ENCODE peak calls at places on chromosomes 4 and X, in ten cellular contexts. One of them, this sample, is unnamed.

GRCh38 chrX:17917945-17918577 is 57.0 kb upstream of the RAI2 start:
- DNase-seq in CD4-positive, alpha-beta T cell: no peak
- DNase-seq in EL: no peak
- DNase-seq in mesothelial cell of epicardium: no peak
- DNase-seq in left cardiac atrium: no peak
- DNase-seq in fibroblast of lung: no peak
- DNase-seq in ACHN: no peak
- DNase-seq in LoVo: no peak
- DNase-seq in epithelial cell of proximal tubule: no peak
- DNase-seq in NCI-H1694 treated with DMSO at 0.1 percent for 48 hours: no peak
- DNase-seq in this sample: no peak

GRCh38 chr4:173211838-173212237 is 43.2 kb downstream of the GALNT7 start:
- DNase-seq in LoVo: peak
- DNase-seq in mesothelial cell of epicardium: no peak
- DNase-seq in epithelial cell of proximal tubule: no peak
- DNase-seq in CD4-positive, alpha-beta T cell: no peak
- DNase-seq in fibroblast of lung: peak
- DNase-seq in EL: peak
- DNase-seq in NCI-H1694 treated with DMSO at 0.1 percent for 48 hours: no peak
- DNase-seq in left cardiac atrium: no peak
- DNase-seq in ACHN: peak
- DNase-seq in this sample: no peak

GRCh38 chr4:89681219-89681618 is 155.7 kb downstream of the SNCA start:
- DNase-seq in LoVo: peak
- DNase-seq in NCI-H1694 treated with DMSO at 0.1 percent for 48 hours: no peak
- DNase-seq in mesothelial cell of epicardium: no peak
- DNase-seq in CD4-positive, alpha-beta T cell: no peak
- DNase-seq in epithelial cell of proximal tubule: no peak
- DNase-seq in EL: no peak
- DNase-seq in ACHN: no peak
- DNase-seq in left cardiac atrium: no peak
- DNase-seq in fibroblast of lung: no peak
- DNase-seq in this sample: no peak

GRCh38 chr4:602559-602942 is 22.8 kb upstream of the PDE6B start:
- DNase-seq in NCI-H1694 treated with DMSO at 0.1 percent for 48 hours: peak
- DNase-seq in mesothelial cell of epicardium: no peak
- DNase-seq in left cardiac atrium: no peak
- DNase-seq in EL: peak
- DNase-seq in LoVo: peak
- DNase-seq in CD4-positive, alpha-beta T cell: peak
- DNase-seq in ACHN: peak
- DNase-seq in epithelial cell of proximal tubule: no peak
- DNase-seq in fibroblast of lung: no peak
- DNase-seq in this sample: no peak

GRCh38 chrX:103405009-103405333 is 28.6 kb downstream of the BEX3 start:
- DNase-seq in mesothelial cell of epicardium: no peak
- DNase-seq in LoVo: no peak
- DNase-seq in epithelial cell of proximal tubule: no peak
- DNase-seq in fibroblast of lung: no peak
- DNase-seq in EL: no peak
- DNase-seq in NCI-H1694 treated with DMSO at 0.1 percent for 48 hours: no peak
- DNase-seq in ACHN: no peak
- DNase-seq in left cardiac atrium: no peak
- DNase-seq in CD4-positive, alpha-beta T cell: no peak
- DNase-seq in this sample: no peak

GRCh38 chr4:110033994-110034393 is 121.3 kb downstream of the EGF start:
- DNase-seq in LoVo: no peak
- DNase-seq in mesothelial cell of epicardium: no peak
- DNase-seq in epithelial cell of proximal tubule: no peak
- DNase-seq in EL: no peak
- DNase-seq in CD4-positive, alpha-beta T cell: no peak
- DNase-seq in fibroblast of lung: no peak
- DNase-seq in ACHN: no peak
- DNase-seq in NCI-H1694 treated with DMSO at 0.1 percent for 48 hours: no peak
- DNase-seq in left cardiac atrium: no peak
- DNase-seq in this sample: no peak

GRCh38 chr4:128737098-128737513 is 72.4 kb upstream of the JADE1 start:
- DNase-seq in ACHN: no peak
- DNase-seq in LoVo: no peak
- DNase-seq in epithelial cell of proximal tubule: no peak
- DNase-seq in left cardiac atrium: no peak
- DNase-seq in EL: no peak
- DNase-seq in NCI-H1694 treated with DMSO at 0.1 percent for 48 hours: no peak
- DNase-seq in mesothelial cell of epicardium: no peak
- DNase-seq in CD4-positive, alpha-beta T cell: no peak
- DNase-seq in fibroblast of lung: no peak
- DNase-seq in this sample: no peak

GRCh38 chr4:175947117-175947722 is 118.4 kb upstream of the WDR17 start:
- DNase-seq in epithelial cell of proximal tubule: no peak
- DNase-seq in fibroblast of lung: peak
- DNase-seq in EL: peak
- DNase-seq in LoVo: peak
- DNase-seq in ACHN: peak
- DNase-seq in mesothelial cell of epicardium: no peak
- DNase-seq in left cardiac atrium: no peak
- DNase-seq in CD4-positive, alpha-beta T cell: no peak
- DNase-seq in NCI-H1694 treated with DMSO at 0.1 percent for 48 hours: peak
- DNase-seq in this sample: no peak

GRCh38 chr4:173591760-173592159 is 61.7 kb upstream of the HAND2 start:
- DNase-seq in epithelial cell of proximal tubule: no peak
- DNase-seq in fibroblast of lung: no peak
- DNase-seq in left cardiac atrium: no peak
- DNase-seq in LoVo: no peak
- DNase-seq in mesothelial cell of epicardium: no peak
- DNase-seq in ACHN: no peak
- DNase-seq in NCI-H1694 treated with DMSO at 0.1 percent for 48 hours: no peak
- DNase-seq in EL: no peak
- DNase-seq in CD4-positive, alpha-beta T cell: no peak
- DNase-seq in this sample: no peak

GRCh38 chr4:38109896-38110295 is 149.7 kb downstream of the PTTG2 start:
- DNase-seq in mesothelial cell of epicardium: no peak
- DNase-seq in EL: no peak
- DNase-seq in fibroblast of lung: no peak
- DNase-seq in NCI-H1694 treated with DMSO at 0.1 percent for 48 hours: no peak
- DNase-seq in ACHN: no peak
- DNase-seq in CD4-positive, alpha-beta T cell: no peak
- DNase-seq in left cardiac atrium: no peak
- DNase-seq in LoVo: no peak
- DNase-seq in epithelial cell of proximal tubule: no peak
- DNase-seq in this sample: no peak

GRCh38 chrX:140346711-140347110 is 158.2 kb downstream of the SOX3 start:
- DNase-seq in EL: peak
- DNase-seq in epithelial cell of proximal tubule: peak
- DNase-seq in CD4-positive, alpha-beta T cell: no peak
- DNase-seq in LoVo: no peak
- DNase-seq in ACHN: no peak
- DNase-seq in left cardiac atrium: no peak
- DNase-seq in mesothelial cell of epicardium: no peak
- DNase-seq in NCI-H1694 treated with DMSO at 0.1 percent for 48 hours: no peak
- DNase-seq in fibroblast of lung: peak
- DNase-seq in this sample: no peak

GRCh38 chr4:6549890-6550620 is 24.9 kb upstream of the MAN2B2 start:
- DNase-seq in CD4-positive, alpha-beta T cell: no peak
- DNase-seq in NCI-H1694 treated with DMSO at 0.1 percent for 48 hours: no peak
- DNase-seq in mesothelial cell of epicardium: no peak
- DNase-seq in ACHN: no peak
- DNase-seq in EL: no peak
- DNase-seq in fibroblast of lung: no peak
- DNase-seq in LoVo: no peak
- DNase-seq in epithelial cell of proximal tubule: no peak
- DNase-seq in left cardiac atrium: peak
- DNase-seq in this sample: no peak

GRCh38 chrX:16429391-16429790 is 220.6 kb upstream of the S100G start:
- DNase-seq in ACHN: no peak
- DNase-seq in CD4-positive, alpha-beta T cell: no peak
- DNase-seq in EL: no peak
- DNase-seq in fibroblast of lung: no peak
- DNase-seq in NCI-H1694 treated with DMSO at 0.1 percent for 48 hours: no peak
- DNase-seq in LoVo: no peak
- DNase-seq in mesothelial cell of epicardium: no peak
- DNase-seq in epithelial cell of proximal tubule: no peak
- DNase-seq in left cardiac atrium: no peak
- DNase-seq in this sample: no peak

GRCh38 chr4:182925298-182925738 is 8.1 kb upstream of the DCTD start:
- DNase-seq in mesothelial cell of epicardium: no peak
- DNase-seq in left cardiac atrium: peak
- DNase-seq in NCI-H1694 treated with DMSO at 0.1 percent for 48 hours: peak
- DNase-seq in epithelial cell of proximal tubule: no peak
- DNase-seq in EL: peak
- DNase-seq in fibroblast of lung: peak
- DNase-seq in LoVo: peak
- DNase-seq in ACHN: peak
- DNase-seq in CD4-positive, alpha-beta T cell: peak
- DNase-seq in this sample: peak

GRCh38 chr4:102234243-102234838 is 110.9 kb downstream of the SLC39A8 start:
- DNase-seq in EL: no peak
- DNase-seq in left cardiac atrium: no peak
- DNase-seq in fibroblast of lung: no peak
- DNase-seq in ACHN: no peak
- DNase-seq in epithelial cell of proximal tubule: no peak
- DNase-seq in mesothelial cell of epicardium: no peak
- DNase-seq in CD4-positive, alpha-beta T cell: no peak
- DNase-seq in NCI-H1694 treated with DMSO at 0.1 percent for 48 hours: no peak
- DNase-seq in LoVo: no peak
- DNase-seq in this sample: no peak

GRCh38 chr4:80918004-80918403 is 112.5 kb upstream of the BMP3 start:
- DNase-seq in mesothelial cell of epicardium: no peak
- DNase-seq in ACHN: no peak
- DNase-seq in LoVo: no peak
- DNase-seq in left cardiac atrium: no peak
- DNase-seq in CD4-positive, alpha-beta T cell: no peak
- DNase-seq in fibroblast of lung: peak
- DNase-seq in epithelial cell of proximal tubule: no peak
- DNase-seq in EL: no peak
- DNase-seq in NCI-H1694 treated with DMSO at 0.1 percent for 48 hours: no peak
- DNase-seq in this sample: no peak

GRCh38 chr4:32393806-32394205 is 1673.6 kb downstream of the PCDH7 start:
- DNase-seq in CD4-positive, alpha-beta T cell: no peak
- DNase-seq in left cardiac atrium: no peak
- DNase-seq in NCI-H1694 treated with DMSO at 0.1 percent for 48 hours: no peak
- DNase-seq in ACHN: no peak
- DNase-seq in fibroblast of lung: no peak
- DNase-seq in EL: no peak
- DNase-seq in LoVo: no peak
- DNase-seq in epithelial cell of proximal tubule: no peak
- DNase-seq in mesothelial cell of epicardium: no peak
- DNase-seq in this sample: no peak

GRCh38 chr4:48329976-48330375 is 11.4 kb upstream of the SLAIN2 start:
- DNase-seq in EL: peak
- DNase-seq in CD4-positive, alpha-beta T cell: no peak
- DNase-seq in ACHN: peak
- DNase-seq in mesothelial cell of epicardium: no peak
- DNase-seq in NCI-H1694 treated with DMSO at 0.1 percent for 48 hours: no peak
- DNase-seq in LoVo: peak
- DNase-seq in fibroblast of lung: peak
- DNase-seq in epithelial cell of proximal tubule: no peak
- DNase-seq in left cardiac atrium: no peak
- DNase-seq in this sample: no peak

This sample was measured in NCI-H524.